ENCODE peak calls at places on chromosomes 16 and 17, in four cellular contexts. One of them, this sample, is unnamed.

GRCh38 chr16:2675714-2676113 is 6.6 kb upstream of the KCTD5 start:
- DNase-seq in heart right ventricle: no peak
- DNase-seq in PC-3: peak; percentile 50
- DNase-seq in brain microvascular endothelial cell: no peak
- DNase-seq in this sample: no peak

GRCh38 chr16:50889276-50889675 is 147.4 kb downstream of the CYLD start:
- DNase-seq in PC-3: no peak
- DNase-seq in brain microvascular endothelial cell: no peak
- DNase-seq in heart right ventricle: no peak
- DNase-seq in this sample: no peak

GRCh38 chr16:50235581-50235980 is 30.8 kb upstream of the ADCY7 start:
- DNase-seq in brain microvascular endothelial cell: no peak
- DNase-seq in PC-3: peak; percentile 12
- DNase-seq in heart right ventricle: no peak
- DNase-seq in this sample: no peak

GRCh38 chr16:49095539-49095938 is 186.1 kb downstream of the CBLN1 start:
- DNase-seq in PC-3: no peak
- DNase-seq in heart right ventricle: no peak
- DNase-seq in brain microvascular endothelial cell: no peak
- DNase-seq in this sample: no peak

GRCh38 chr17:64707077-64707591 is 45.0 kb upstream of the SMURF2 start:
- DNase-seq in PC-3: peak; percentile 100
- DNase-seq in heart right ventricle: peak; percentile 84
- DNase-seq in brain microvascular endothelial cell: peak; percentile 99
- DNase-seq in this sample: peak; percentile 99

GRCh38 chr16:47523342-47524006 is 62.3 kb downstream of the PHKB start:
- DNase-seq in PC-3: no peak
- DNase-seq in heart right ventricle: no peak
- DNase-seq in brain microvascular endothelial cell: no peak
- DNase-seq in this sample: no peak

GRCh38 chr17:34246872-34247271 is 8.2 kb upstream of the CCL2 start:
- DNase-seq in brain microvascular endothelial cell: no peak
- DNase-seq in heart right ventricle: no peak
- DNase-seq in PC-3: no peak
- DNase-seq in this sample: no peak

GRCh38 chr16:21060027-21060510 is 90.6 kb downstream of the DNAH3 start:
- DNase-seq in heart right ventricle: no peak
- DNase-seq in PC-3: no peak
- DNase-seq in brain microvascular endothelial cell: no peak
- DNase-seq in this sample: no peak

GRCh38 chr16:19753815-19754643 is 36.0 kb downstream of the IQCK start:
- DNase-seq in PC-3: peak; percentile 74
- DNase-seq in heart right ventricle: no peak
- DNase-seq in brain microvascular endothelial cell: peak; percentile 49
- DNase-seq in this sample: peak; percentile 87

GRCh38 chr17:58665946-58666857 is 25.6 kb downstream of the TEX14 start:
- DNase-seq in PC-3: no peak
- DNase-seq in brain microvascular endothelial cell: no peak
- DNase-seq in heart right ventricle: no peak
- DNase-seq in this sample: no peak
- H3K4me3 ChIP-seq in PC-3: peak overlapping the region; percentile 71
- H3K4me3 ChIP-seq in brain microvascular endothelial cell: no peak overlapping the region
- H3K4me3 ChIP-seq in heart right ventricle: no peak overlapping the region
- H3K4me3 ChIP-seq in this sample: no peak overlapping the region

GRCh38 chr17:75289122-75289831 is at the start of gene SLC25A19:
- DNase-seq in PC-3: peak; percentile 99
- DNase-seq in brain microvascular endothelial cell: peak; percentile 100
- DNase-seq in heart right ventricle: peak; percentile 98
- DNase-seq in this sample: peak; percentile 99
- TF ChIP-seq CTCF in PC-3: no peak
- TF ChIP-seq CTCF in brain microvascular endothelial cell: peak; percentile 23
- TF ChIP-seq CTCF in heart right ventricle: peak; percentile 34
- TF ChIP-seq CTCF in this sample: no peak

GRCh38 chr17:45019177-45019711 is 32.2 kb downstream of the DCAKD start:
- DNase-seq in PC-3: peak; percentile 75
- DNase-seq in heart right ventricle: peak; percentile 67
- DNase-seq in brain microvascular endothelial cell: no peak
- DNase-seq in this sample: peak; percentile 44

GRCh38 chr17:45020354-45021138 is 30.9 kb downstream of the DCAKD start:
- DNase-seq in heart right ventricle: no peak
- DNase-seq in PC-3: no peak
- DNase-seq in brain microvascular endothelial cell: peak; percentile 15
- DNase-seq in this sample: peak; percentile 54

GRCh38 chr17:45022288-45022648 is 29.2 kb downstream of the DCAKD start:
- DNase-seq in brain microvascular endothelial cell: no peak
- DNase-seq in PC-3: no peak
- DNase-seq in heart right ventricle: no peak
- DNase-seq in this sample: no peak

GRCh38 chr17:45022655-45023339 is 28.6 kb downstream of the DCAKD start:
- DNase-seq in brain microvascular endothelial cell: no peak
- DNase-seq in heart right ventricle: no peak
- DNase-seq in PC-3: no peak
- DNase-seq in this sample: no peak

DNA sequence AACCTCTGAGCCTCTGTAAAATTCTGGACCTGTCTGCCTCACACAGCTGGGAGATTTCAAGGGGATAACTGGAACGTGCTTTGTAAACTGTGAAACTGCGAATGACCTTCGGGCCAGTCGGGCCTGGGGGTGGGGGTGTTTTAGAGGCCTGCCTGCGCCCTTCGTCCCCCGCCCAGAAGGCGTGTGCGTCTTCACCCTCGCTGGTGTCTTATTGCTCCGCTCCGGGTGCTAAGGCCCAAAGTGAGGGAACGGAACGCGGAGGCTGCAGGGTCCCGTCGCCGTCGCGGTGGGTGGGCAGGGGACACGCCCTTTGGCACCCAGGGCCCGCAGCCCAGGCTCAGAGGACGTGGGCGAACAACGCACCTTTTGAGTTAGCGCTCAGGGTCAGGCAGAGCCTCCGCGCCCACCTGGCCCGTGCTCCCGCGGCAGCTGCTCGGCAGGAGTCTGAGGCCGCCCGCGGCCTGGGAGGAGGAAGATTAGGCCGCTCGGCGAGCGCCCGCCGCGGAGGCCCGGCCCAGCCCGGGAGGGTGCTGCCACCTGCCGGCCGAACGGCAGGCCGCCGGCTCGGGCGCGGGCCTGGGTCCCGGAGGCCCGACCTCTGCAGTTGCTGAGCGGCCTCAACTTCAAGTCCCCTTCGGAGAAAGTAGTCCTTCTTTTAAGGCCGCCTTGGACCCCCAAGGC is 29.7 kb downstream of the DCAKD start:
- DNase-seq in PC-3: peak; percentile 79
- DNase-seq in brain microvascular endothelial cell: no peak
- DNase-seq in heart right ventricle: peak; percentile 81
- DNase-seq in this sample: peak; percentile 58
- H3K4me3 ChIP-seq in PC-3: peak overlapping the region; percentile 51
- H3K4me3 ChIP-seq in brain microvascular endothelial cell: peak overlapping the region; percentile 53
- H3K4me3 ChIP-seq in heart right ventricle: peak overlapping the region; percentile 4
- H3K4me3 ChIP-seq in this sample: peak overlapping the region; percentile 28

DNA sequence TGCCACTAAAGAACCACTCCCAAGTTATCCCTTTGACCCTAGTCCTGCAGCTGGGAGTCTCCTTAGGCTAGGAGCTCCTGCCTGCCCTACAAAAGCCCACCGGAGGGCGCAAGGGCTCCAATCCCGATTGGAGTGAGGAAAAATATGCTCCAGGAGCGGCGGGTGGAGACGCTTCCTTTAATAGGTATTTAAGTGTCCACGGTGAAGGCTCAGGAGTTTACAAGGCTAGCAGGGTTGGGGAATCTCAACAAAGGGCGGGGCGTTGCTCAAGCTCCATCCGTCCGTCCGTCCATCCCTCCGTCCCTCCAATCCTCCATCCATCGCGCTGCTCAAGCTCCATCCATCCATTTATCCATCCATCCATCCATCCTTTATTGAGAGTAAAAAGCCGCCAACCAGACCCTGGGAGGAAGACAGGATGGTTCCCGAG is 556 bp upstream of the SPNS1 start:
- DNase-seq in heart right ventricle: peak; percentile 51
- DNase-seq in PC-3: peak; percentile 65
- DNase-seq in brain microvascular endothelial cell: peak; percentile 62
- DNase-seq in this sample: peak; percentile 74
- TF ChIP-seq CTCF in heart right ventricle: peak; percentile 71
- TF ChIP-seq CTCF in PC-3: peak; percentile 70
- TF ChIP-seq CTCF in brain microvascular endothelial cell: peak; percentile 92
- TF ChIP-seq CTCF in this sample: peak; percentile 82